ENCODE peak calls at places on chromosome 11, in nine cellular contexts. S is esophagus squamous epithelium, F is ovary, Q is tibial nerve, J is A549, B is lower leg skin, L is H1, P is uterus, U is heart left ventricle. A is an unnamed sample.

GRCh38 chr11:94650756-94651155 is 83.6 kb downstream of the PIWIL4 start:
- DNase-seq in S (no peak), F (peak; percentile 70), Q (peak; percentile 62), J (no peak), B (no peak), L (no peak), P (peak; percentile 76), U (peak; percentile 69), A (no peak)

GRCh38 chr11:45924927-45925326 is 2.5 kb downstream of the LARGE2 start:
- DNase-seq in S (no peak), F (no peak), Q (no peak), J (no peak), B (peak; percentile 70), L (no peak), P (no peak), U (no peak), A (no peak)

GRCh38 chr11:127649071-127649470 is 648.5 kb upstream of the KIRREL3 start:
- DNase-seq in S (no peak), F (no peak), Q (no peak), J (no peak), B (no peak), L (no peak), P (no peak), U (no peak), A (no peak)

GRCh38 chr11:77819921-77820564 is 479 bp downstream of the RSF1 start:
- DNase-seq in S (no peak), F (peak; percentile 63), Q (peak; percentile 15), J (peak; percentile 39), B (peak; percentile 88), L (peak; percentile 39), P (peak; percentile 51), U (peak; percentile 48), A (peak; percentile 31)

GRCh38 chr11:73242291-73243092 is 24.4 kb downstream of the P2RY2 start:
- DNase-seq in S (no peak), F (peak; percentile 74), Q (peak; percentile 76), J (peak; percentile 90), B (peak; percentile 90), L (no peak), P (peak; percentile 52), U (peak; percentile 73), A (peak; percentile 82)

GRCh38 chr11:126257764-126258163 is 10.9 kb downstream of the SRPRA start:
- DNase-seq in S (no peak), F (no peak), Q (no peak), J (no peak), B (no peak), L (no peak), P (no peak), U (no peak), A (no peak)

GRCh38 chr11:3087821-3088800 is 30.9 kb upstream of the CARS1 start:
- DNase-seq in S (no peak), F (no peak), Q (no peak), J (no peak), B (peak; percentile 82), L (no peak), P (no peak), U (no peak), A (no peak)

GRCh38 chr11:102800774-102801173 is 2.8 kb upstream of the MMP1 start:
- DNase-seq in S (no peak), F (no peak), Q (no peak), J (no peak), B (no peak), L (no peak), P (no peak), U (no peak), A (no peak)

GRCh38 chr11:68974421-68975194 is 6.2 kb downstream of the MRGPRD start:
- DNase-seq in S (no peak), F (no peak), Q (no peak), J (peak; percentile 62), B (peak; percentile 50), L (no peak), P (no peak), U (no peak), A (no peak)

GRCh38 chr11:125886997-125887372 is 483 bp upstream of the HYLS1 start:
- DNase-seq in S (no peak), F (peak; percentile 33), Q (peak; percentile 11), J (no peak), B (peak; percentile 88), L (no peak), P (peak; percentile 29), U (peak; percentile 45), A (no peak)

GRCh38 chr11:128734439-128735224 is 40.8 kb downstream of the FLI1 start:
- DNase-seq in S (peak; percentile 9), F (no peak), Q (peak; percentile 19), J (no peak), B (peak; percentile 29), L (no peak), P (no peak), U (peak; percentile 44), A (peak; percentile 50)

GRCh38 chr11:58061813-58062212 is 31.1 kb downstream of the OR6Q1 start:
- DNase-seq in S (no peak), F (no peak), Q (no peak), J (no peak), B (no peak), L (no peak), P (no peak), U (no peak), A (no peak)

GRCh38 chr11:100445231-100445735 is 241.8 kb upstream of the ARHGAP42 start:
- DNase-seq in S (no peak), F (no peak), Q (no peak), J (no peak), B (no peak), L (no peak), P (no peak), U (peak; percentile 36), A (peak; percentile 62)

DNA sequence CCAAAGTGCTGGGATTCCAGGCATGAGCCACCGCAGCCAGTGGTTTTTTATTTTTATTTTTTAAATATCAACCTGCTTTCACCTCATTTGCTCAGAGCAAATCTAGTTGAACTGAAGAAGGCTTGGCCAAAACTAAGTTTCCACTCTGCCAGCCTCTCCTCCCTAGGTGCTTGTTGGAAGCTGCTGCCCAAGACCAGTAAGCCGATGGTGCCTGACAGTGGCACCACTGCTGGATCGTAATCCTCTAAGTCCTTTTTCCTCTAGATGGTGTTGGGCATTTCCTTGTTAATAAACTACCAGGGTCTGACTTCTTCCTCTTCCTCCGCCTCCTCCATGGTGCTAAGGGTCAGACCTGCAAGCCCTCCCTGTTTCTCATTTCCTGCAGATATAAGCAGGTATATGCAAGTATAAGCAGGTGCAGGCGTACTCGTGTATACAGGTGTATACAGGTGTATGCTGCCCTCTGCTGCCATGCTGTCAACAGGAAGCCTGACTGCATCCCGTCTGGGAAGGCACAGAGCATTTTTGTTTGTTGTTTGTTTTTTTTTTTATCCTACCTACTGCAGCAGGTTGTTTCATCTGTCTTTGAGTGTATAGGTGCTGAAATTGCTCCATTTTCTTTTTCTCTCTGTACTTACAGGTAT is 1.6 kb downstream of the NADSYN1 start:
- DNase-seq in S (no peak), F (no peak), Q (no peak), J (no peak), B (no peak), L (no peak), P (no peak), U (no peak), A (no peak)
- TF ChIP-seq POLR2A in S (no peak), F (no peak), Q (no peak), J (no peak), B (no peak), L (no peak), P (no peak), U (no peak), A (no peak)

GRCh38 chr11:18790820-18791174 is 801 bp downstream of the PTPN5 start:
- DNase-seq in S (no peak), F (no peak), Q (no peak), J (no peak), B (no peak), L (no peak), P (no peak), U (no peak), A (no peak)
- H3K4me3 ChIP-seq in S (no peak overlapping the region), F (no peak overlapping the region), Q (peak overlapping the region; percentile 23), J (peak overlapping the region; percentile 54), B (no peak overlapping the region), L (peak overlapping the region; percentile 97), P (no peak overlapping the region), U (peak overlapping the region; percentile 54), A (peak overlapping the region; percentile 26)

DNA sequence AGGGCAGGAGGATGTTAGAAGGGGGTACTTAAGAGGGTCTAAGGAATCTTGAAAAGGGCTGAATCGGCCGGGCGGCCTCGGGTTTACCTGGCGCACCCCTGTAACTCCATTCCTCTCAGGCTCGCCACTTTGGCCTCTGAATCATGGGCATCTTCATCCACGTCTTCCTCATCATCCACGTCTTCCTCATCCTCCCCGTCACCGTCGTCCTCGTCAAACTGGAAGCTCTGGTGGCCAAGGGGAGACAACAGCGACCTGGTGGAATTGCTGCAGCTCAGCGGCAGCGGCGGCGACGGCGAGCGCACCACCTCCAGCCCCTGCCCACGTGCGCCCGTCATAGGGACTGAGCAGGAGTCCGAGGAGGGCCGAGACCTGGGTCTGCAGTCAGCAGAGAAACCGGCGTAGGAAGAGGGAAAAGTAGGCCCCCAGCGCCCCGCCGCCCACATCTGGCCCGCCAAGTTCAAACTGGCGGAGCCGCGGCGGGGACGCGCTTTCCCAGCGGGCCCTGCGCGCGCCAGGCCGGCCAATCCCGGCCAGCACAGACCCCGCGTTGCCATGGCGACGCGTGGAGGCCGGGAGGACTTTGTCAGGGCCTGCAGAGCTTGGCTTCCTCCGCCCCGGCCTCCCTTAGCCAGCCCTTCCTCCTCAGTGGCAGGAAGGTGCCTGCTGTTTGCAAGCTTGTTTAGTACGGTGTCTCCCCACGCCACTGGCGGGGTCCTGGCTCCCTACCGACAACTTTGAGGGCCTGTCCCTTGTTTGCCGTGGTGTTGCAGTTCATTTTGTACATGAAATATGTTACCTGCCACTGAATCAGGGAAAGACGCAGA is at the start of gene CCDC34:
- DNase-seq in S (peak; percentile 50), F (peak; percentile 90), Q (peak; percentile 66), J (peak; percentile 87), B (peak; percentile 97), L (peak; percentile 87), P (peak; percentile 85), U (peak; percentile 90), A (peak; percentile 92)
- TF ChIP-seq POLR2A in S (peak; percentile 15), F (peak; percentile 6), Q (no peak), J (peak; percentile 24), B (no peak), L (peak; percentile 48), P (no peak), U (no peak), A (no peak)

DNA sequence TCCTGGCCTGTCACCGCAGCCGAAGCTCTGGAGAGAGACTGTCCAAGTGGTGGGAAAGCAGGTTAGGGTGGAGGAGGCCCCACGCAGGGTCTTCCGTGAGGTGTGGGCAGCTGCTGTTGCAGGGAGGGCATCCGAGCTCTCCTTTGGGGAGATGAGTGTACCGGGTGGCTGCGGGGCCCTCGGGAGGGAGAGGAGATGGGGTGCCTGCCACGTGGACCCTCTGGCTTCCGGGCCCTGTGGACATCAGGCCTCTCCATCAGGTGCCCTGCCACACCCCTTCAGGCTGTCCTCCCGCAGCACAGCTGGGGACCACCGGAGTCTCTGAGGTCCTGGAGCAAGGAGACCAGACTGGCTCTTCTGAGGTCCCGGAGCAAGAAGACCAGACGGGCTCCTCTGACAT is 1.7 kb downstream of the PTDSS2 start:
- DNase-seq in S (no peak), F (no peak), Q (no peak), J (no peak), B (no peak), L (no peak), P (no peak), U (no peak), A (no peak)
- H3K4me3 ChIP-seq in S (no peak overlapping the region), F (no peak overlapping the region), Q (no peak overlapping the region), J (no peak overlapping the region), B (no peak overlapping the region), L (no peak overlapping the region), P (peak overlapping the region; percentile 96), U (no peak overlapping the region), A (peak overlapping the region; percentile 86)

GRCh38 chr11:119078675-119079420 is 5.8 kb upstream of the HMBS start:
- DNase-seq in S (no peak), F (no peak), Q (no peak), J (no peak), B (no peak), L (no peak), P (no peak), U (no peak), A (no peak)
- TF ChIP-seq POLR2A in S (no peak), F (no peak), Q (no peak), J (no peak), B (no peak), L (no peak), P (no peak), U (no peak), A (no peak)